ENCODE peak calls at places on chromosome 13, in six cellular contexts. One of them, this sample, is unnamed.

GRCh38 chr13:36430247-36431203 is 1.8 kb upstream of the CCNA1 start:
- DNase-seq in T-helper 1 cell: no peak
- DNase-seq in HT1080: no peak
- DNase-seq in stromal cell of bone marrow: no peak
- DNase-seq in astrocyte of the hippocampus: peak
- DNase-seq in stimulated activated CD8-positive, alpha-beta memory T cell treated with anti-CD3 and anti-CD28 coated beads, Interleukin-12 subunit alpha, Interleukin-12 subunit beta, amount 100 ng/mL, for 4 hours: no peak
- DNase-seq in this sample: peak

GRCh38 chr13:77001963-77002587 is 10.2 kb downstream of the CLN5 start:
- DNase-seq in T-helper 1 cell: no peak
- DNase-seq in HT1080: no peak
- DNase-seq in stromal cell of bone marrow: no peak
- DNase-seq in astrocyte of the hippocampus: no peak
- DNase-seq in stimulated activated CD8-positive, alpha-beta memory T cell treated with anti-CD3 and anti-CD28 coated beads, Interleukin-12 subunit alpha, Interleukin-12 subunit beta, amount 100 ng/mL, for 4 hours: no peak
- DNase-seq in this sample: no peak

GRCh38 chr13:38898481-38898880 is 92.2 kb downstream of the STOML3 start:
- DNase-seq in T-helper 1 cell: no peak
- DNase-seq in HT1080: no peak
- DNase-seq in stromal cell of bone marrow: no peak
- DNase-seq in astrocyte of the hippocampus: no peak
- DNase-seq in stimulated activated CD8-positive, alpha-beta memory T cell treated with anti-CD3 and anti-CD28 coated beads, Interleukin-12 subunit alpha, Interleukin-12 subunit beta, amount 100 ng/mL, for 4 hours: no peak
- DNase-seq in this sample: no peak

GRCh38 chr13:38879278-38879677 is 111.4 kb downstream of the STOML3 start:
- DNase-seq in T-helper 1 cell: no peak
- DNase-seq in HT1080: no peak
- DNase-seq in stromal cell of bone marrow: no peak
- DNase-seq in astrocyte of the hippocampus: peak
- DNase-seq in stimulated activated CD8-positive, alpha-beta memory T cell treated with anti-CD3 and anti-CD28 coated beads, Interleukin-12 subunit alpha, Interleukin-12 subunit beta, amount 100 ng/mL, for 4 hours: no peak
- DNase-seq in this sample: no peak

GRCh38 chr13:56924401-56924800 is 216.3 kb upstream of the PRR20A start:
- DNase-seq in T-helper 1 cell: no peak
- DNase-seq in HT1080: no peak
- DNase-seq in stromal cell of bone marrow: no peak
- DNase-seq in astrocyte of the hippocampus: no peak
- DNase-seq in stimulated activated CD8-positive, alpha-beta memory T cell treated with anti-CD3 and anti-CD28 coated beads, Interleukin-12 subunit alpha, Interleukin-12 subunit beta, amount 100 ng/mL, for 4 hours: no peak
- DNase-seq in this sample: no peak

GRCh38 chr13:100106005-100106404 is 17.1 kb downstream of the PCCA start:
- DNase-seq in T-helper 1 cell: no peak
- DNase-seq in HT1080: no peak
- DNase-seq in stromal cell of bone marrow: no peak
- DNase-seq in astrocyte of the hippocampus: peak
- DNase-seq in stimulated activated CD8-positive, alpha-beta memory T cell treated with anti-CD3 and anti-CD28 coated beads, Interleukin-12 subunit alpha, Interleukin-12 subunit beta, amount 100 ng/mL, for 4 hours: no peak
- DNase-seq in this sample: no peak

GRCh38 chr13:42720116-42720857 is 61.1 kb upstream of the FAM216B start:
- DNase-seq in T-helper 1 cell: no peak
- DNase-seq in HT1080: peak
- DNase-seq in stromal cell of bone marrow: peak
- DNase-seq in astrocyte of the hippocampus: peak
- DNase-seq in stimulated activated CD8-positive, alpha-beta memory T cell treated with anti-CD3 and anti-CD28 coated beads, Interleukin-12 subunit alpha, Interleukin-12 subunit beta, amount 100 ng/mL, for 4 hours: no peak
- DNase-seq in this sample: no peak

GRCh38 chr13:111256458-111256857 is 64.0 kb upstream of the TEX29 start:
- DNase-seq in T-helper 1 cell: no peak
- DNase-seq in HT1080: no peak
- DNase-seq in stromal cell of bone marrow: no peak
- DNase-seq in astrocyte of the hippocampus: no peak
- DNase-seq in stimulated activated CD8-positive, alpha-beta memory T cell treated with anti-CD3 and anti-CD28 coated beads, Interleukin-12 subunit alpha, Interleukin-12 subunit beta, amount 100 ng/mL, for 4 hours: no peak
- DNase-seq in this sample: no peak

GRCh38 chr13:110442946-110443632 is 118.4 kb downstream of the RAB20 start:
- DNase-seq in T-helper 1 cell: no peak
- DNase-seq in HT1080: peak
- DNase-seq in stromal cell of bone marrow: no peak
- DNase-seq in astrocyte of the hippocampus: no peak
- DNase-seq in stimulated activated CD8-positive, alpha-beta memory T cell treated with anti-CD3 and anti-CD28 coated beads, Interleukin-12 subunit alpha, Interleukin-12 subunit beta, amount 100 ng/mL, for 4 hours: no peak
- DNase-seq in this sample: no peak

GRCh38 chr13:20428666-20429644 is 96.7 kb downstream of the CRYL1 start:
- DNase-seq in T-helper 1 cell: no peak
- DNase-seq in HT1080: no peak
- DNase-seq in stromal cell of bone marrow: peak
- DNase-seq in astrocyte of the hippocampus: peak
- DNase-seq in stimulated activated CD8-positive, alpha-beta memory T cell treated with anti-CD3 and anti-CD28 coated beads, Interleukin-12 subunit alpha, Interleukin-12 subunit beta, amount 100 ng/mL, for 4 hours: no peak
- DNase-seq in this sample: no peak

GRCh38 chr13:110042253-110042652 is 255.9 kb upstream of the IRS2 start:
- DNase-seq in T-helper 1 cell: no peak
- DNase-seq in HT1080: no peak
- DNase-seq in stromal cell of bone marrow: no peak
- DNase-seq in astrocyte of the hippocampus: peak
- DNase-seq in stimulated activated CD8-positive, alpha-beta memory T cell treated with anti-CD3 and anti-CD28 coated beads, Interleukin-12 subunit alpha, Interleukin-12 subunit beta, amount 100 ng/mL, for 4 hours: no peak
- DNase-seq in this sample: no peak

GRCh38 chr13:31209172-31209818 is 9.5 kb downstream of the B3GLCT start:
- DNase-seq in T-helper 1 cell: no peak
- DNase-seq in HT1080: no peak
- DNase-seq in stromal cell of bone marrow: peak
- DNase-seq in astrocyte of the hippocampus: peak
- DNase-seq in stimulated activated CD8-positive, alpha-beta memory T cell treated with anti-CD3 and anti-CD28 coated beads, Interleukin-12 subunit alpha, Interleukin-12 subunit beta, amount 100 ng/mL, for 4 hours: no peak
- DNase-seq in this sample: peak

GRCh38 chr13:87536499-87536898 is 134.7 kb upstream of the SLITRK5 start:
- DNase-seq in T-helper 1 cell: no peak
- DNase-seq in HT1080: peak
- DNase-seq in stromal cell of bone marrow: no peak
- DNase-seq in astrocyte of the hippocampus: peak
- DNase-seq in stimulated activated CD8-positive, alpha-beta memory T cell treated with anti-CD3 and anti-CD28 coated beads, Interleukin-12 subunit alpha, Interleukin-12 subunit beta, amount 100 ng/mL, for 4 hours: no peak
- DNase-seq in this sample: no peak

GRCh38 chr13:20353973-20354372 is 121.9 kb upstream of the GJB6 start:
- DNase-seq in T-helper 1 cell: no peak
- DNase-seq in HT1080: peak
- DNase-seq in stromal cell of bone marrow: peak
- DNase-seq in astrocyte of the hippocampus: peak
- DNase-seq in stimulated activated CD8-positive, alpha-beta memory T cell treated with anti-CD3 and anti-CD28 coated beads, Interleukin-12 subunit alpha, Interleukin-12 subunit beta, amount 100 ng/mL, for 4 hours: no peak
- DNase-seq in this sample: no peak

GRCh38 chr13:19181621-19182485 is at the start of gene TUBA3C:
- DNase-seq in T-helper 1 cell: no peak
- DNase-seq in HT1080: peak
- DNase-seq in stromal cell of bone marrow: no peak
- DNase-seq in astrocyte of the hippocampus: no peak
- DNase-seq in stimulated activated CD8-positive, alpha-beta memory T cell treated with anti-CD3 and anti-CD28 coated beads, Interleukin-12 subunit alpha, Interleukin-12 subunit beta, amount 100 ng/mL, for 4 hours: no peak
- DNase-seq in this sample: no peak

GRCh38 chr13:93472296-93472695 is 245.7 kb downstream of the GPC6 start:
- DNase-seq in T-helper 1 cell: no peak
- DNase-seq in HT1080: no peak
- DNase-seq in stromal cell of bone marrow: no peak
- DNase-seq in astrocyte of the hippocampus: no peak
- DNase-seq in stimulated activated CD8-positive, alpha-beta memory T cell treated with anti-CD3 and anti-CD28 coated beads, Interleukin-12 subunit alpha, Interleukin-12 subunit beta, amount 100 ng/mL, for 4 hours: no peak
- DNase-seq in this sample: no peak

GRCh38 chr13:99281811-99282263 is 23.7 kb upstream of the GPR18 start:
- DNase-seq in T-helper 1 cell: peak
- DNase-seq in HT1080: no peak
- DNase-seq in stromal cell of bone marrow: peak
- DNase-seq in astrocyte of the hippocampus: no peak
- DNase-seq in stimulated activated CD8-positive, alpha-beta memory T cell treated with anti-CD3 and anti-CD28 coated beads, Interleukin-12 subunit alpha, Interleukin-12 subunit beta, amount 100 ng/mL, for 4 hours: peak
- DNase-seq in this sample: no peak

GRCh38 chr13:97386832-97387486 is 47.0 kb upstream of the RAP2A start:
- DNase-seq in T-helper 1 cell: no peak
- DNase-seq in HT1080: no peak
- DNase-seq in stromal cell of bone marrow: no peak
- DNase-seq in astrocyte of the hippocampus: no peak
- DNase-seq in stimulated activated CD8-positive, alpha-beta memory T cell treated with anti-CD3 and anti-CD28 coated beads, Interleukin-12 subunit alpha, Interleukin-12 subunit beta, amount 100 ng/mL, for 4 hours: no peak
- DNase-seq in this sample: no peak

GRCh38 chr13:112071902-112072530 is 5.1 kb downstream of the SOX1 start:
- DNase-seq in T-helper 1 cell: no peak
- DNase-seq in HT1080: no peak
- DNase-seq in stromal cell of bone marrow: no peak
- DNase-seq in astrocyte of the hippocampus: no peak
- DNase-seq in stimulated activated CD8-positive, alpha-beta memory T cell treated with anti-CD3 and anti-CD28 coated beads, Interleukin-12 subunit alpha, Interleukin-12 subunit beta, amount 100 ng/mL, for 4 hours: no peak
- DNase-seq in this sample: no peak

GRCh38 chr13:48400820-48401219 is 12.1 kb downstream of the LPAR6 start:
- DNase-seq in T-helper 1 cell: no peak
- DNase-seq in HT1080: peak
- DNase-seq in stromal cell of bone marrow: peak
- DNase-seq in astrocyte of the hippocampus: peak
- DNase-seq in stimulated activated CD8-positive, alpha-beta memory T cell treated with anti-CD3 and anti-CD28 coated beads, Interleukin-12 subunit alpha, Interleukin-12 subunit beta, amount 100 ng/mL, for 4 hours: no peak
- DNase-seq in this sample: no peak

GRCh38 chr13:37027639-37028038 is 27.1 kb downstream of the EXOSC8 start:
- DNase-seq in T-helper 1 cell: no peak
- DNase-seq in HT1080: no peak
- DNase-seq in stromal cell of bone marrow: no peak
- DNase-seq in astrocyte of the hippocampus: no peak
- DNase-seq in stimulated activated CD8-positive, alpha-beta memory T cell treated with anti-CD3 and anti-CD28 coated beads, Interleukin-12 subunit alpha, Interleukin-12 subunit beta, amount 100 ng/mL, for 4 hours: no peak
- DNase-seq in this sample: no peak

GRCh38 chr13:45306966-45307365 is 34.0 kb downstream of the TPT1 start:
- DNase-seq in T-helper 1 cell: no peak
- DNase-seq in HT1080: no peak
- DNase-seq in stromal cell of bone marrow: no peak
- DNase-seq in astrocyte of the hippocampus: no peak
- DNase-seq in stimulated activated CD8-positive, alpha-beta memory T cell treated with anti-CD3 and anti-CD28 coated beads, Interleukin-12 subunit alpha, Interleukin-12 subunit beta, amount 100 ng/mL, for 4 hours: no peak
- DNase-seq in this sample: peak